ENCODE peak calls at places on chromosomes 11 and 22, in four cellular contexts. One of them, this sample, is unnamed.
A peak's percentile ranks its signal among the peaks of the same experiment; 100 is the strongest.

GRCh38 chr11:110712643-110713468 is 619 bp upstream of the ARHGAP20 start:
- DNase-seq in fibroblast of lung: peak; percentile 47
- DNase-seq in IMR-90: peak; percentile 52
- DNase-seq in NCI-H1092 treated with DMSO at 0.1 percent for 48 hours: peak; percentile 91
- DNase-seq in this sample: no peak

GRCh38 chr22:44347098-44347497 is 34.3 kb upstream of the SHISAL1 start:
- DNase-seq in fibroblast of lung: peak; percentile 44
- DNase-seq in IMR-90: peak; percentile 48
- DNase-seq in NCI-H1092 treated with DMSO at 0.1 percent for 48 hours: no peak
- DNase-seq in this sample: no peak

GRCh38 chr11:134366279-134366678 is 34.5 kb downstream of the GLB1L2 start:
- DNase-seq in fibroblast of lung: no peak
- DNase-seq in IMR-90: no peak
- DNase-seq in NCI-H1092 treated with DMSO at 0.1 percent for 48 hours: no peak
- DNase-seq in this sample: no peak

GRCh38 chr22:25763239-25763777 is 21.3 kb downstream of the MYO18B start:
- DNase-seq in fibroblast of lung: peak; percentile 27
- DNase-seq in IMR-90: no peak
- DNase-seq in NCI-H1092 treated with DMSO at 0.1 percent for 48 hours: no peak
- DNase-seq in this sample: no peak

GRCh38 chr22:44372611-44373010 is 59.9 kb upstream of the SHISAL1 start:
- DNase-seq in fibroblast of lung: no peak
- DNase-seq in IMR-90: no peak
- DNase-seq in NCI-H1092 treated with DMSO at 0.1 percent for 48 hours: no peak
- DNase-seq in this sample: no peak

GRCh38 chr11:79461144-79461543 is 20.3 kb upstream of the TENM4 start:
- DNase-seq in fibroblast of lung: peak; percentile 55
- DNase-seq in IMR-90: peak; percentile 51
- DNase-seq in NCI-H1092 treated with DMSO at 0.1 percent for 48 hours: peak; percentile 8
- DNase-seq in this sample: no peak

GRCh38 chr22:21015051-21016006 is at the start of gene P2RX6:
- DNase-seq in fibroblast of lung: peak; percentile 39
- DNase-seq in IMR-90: peak; percentile 13
- DNase-seq in NCI-H1092 treated with DMSO at 0.1 percent for 48 hours: peak; percentile 52
- DNase-seq in this sample: no peak

GRCh38 chr22:33584152-33584551 is 336.1 kb downstream of the LARGE1 start:
- DNase-seq in fibroblast of lung: no peak
- DNase-seq in IMR-90: no peak
- DNase-seq in NCI-H1092 treated with DMSO at 0.1 percent for 48 hours: no peak
- DNase-seq in this sample: no peak

GRCh38 chr11:22554221-22554620 is 71.4 kb downstream of the FANCF start:
- DNase-seq in fibroblast of lung: no peak
- DNase-seq in IMR-90: no peak
- DNase-seq in NCI-H1092 treated with DMSO at 0.1 percent for 48 hours: no peak
- DNase-seq in this sample: no peak

GRCh38 chr11:6260207-6260726 is 629 bp downstream of the CCKBR start:
- DNase-seq in fibroblast of lung: no peak
- DNase-seq in IMR-90: no peak
- DNase-seq in NCI-H1092 treated with DMSO at 0.1 percent for 48 hours: no peak
- DNase-seq in this sample: no peak

GRCh38 chr11:9606799-9607510 is 33.5 kb downstream of the WEE1 start:
- DNase-seq in fibroblast of lung: no peak
- DNase-seq in IMR-90: no peak
- DNase-seq in NCI-H1092 treated with DMSO at 0.1 percent for 48 hours: no peak
- DNase-seq in this sample: no peak

GRCh38 chr11:128852327-128853023 is 14.6 kb downstream of the KCNJ1 start:
- DNase-seq in fibroblast of lung: no peak
- DNase-seq in IMR-90: no peak
- DNase-seq in NCI-H1092 treated with DMSO at 0.1 percent for 48 hours: peak; percentile 62
- DNase-seq in this sample: no peak

GRCh38 chr11:87173185-87174039 is 135.7 kb downstream of the TMEM135 start:
- DNase-seq in fibroblast of lung: peak; percentile 79
- DNase-seq in IMR-90: peak; percentile 63
- DNase-seq in NCI-H1092 treated with DMSO at 0.1 percent for 48 hours: peak; percentile 18
- DNase-seq in this sample: peak; percentile 23

GRCh38 chr22:23282516-23282915 is 102.2 kb downstream of the BCR start:
- DNase-seq in fibroblast of lung: no peak
- DNase-seq in IMR-90: no peak
- DNase-seq in NCI-H1092 treated with DMSO at 0.1 percent for 48 hours: no peak
- DNase-seq in this sample: no peak

GRCh38 chr11:96017872-96018271 is 94.0 kb upstream of the MTMR2 start:
- DNase-seq in fibroblast of lung: no peak
- DNase-seq in IMR-90: no peak
- DNase-seq in NCI-H1092 treated with DMSO at 0.1 percent for 48 hours: no peak
- DNase-seq in this sample: no peak

GRCh38 chr11:11215058-11215815 is 137.8 kb downstream of the CSNK2A3 start:
- DNase-seq in fibroblast of lung: no peak
- DNase-seq in IMR-90: no peak
- DNase-seq in NCI-H1092 treated with DMSO at 0.1 percent for 48 hours: no peak
- DNase-seq in this sample: no peak